ENCODE peak calls at places on chromosome X, in seven cellular contexts. W is HFF-Myc, D is MM.1S, C is mammary epithelial cell, S is endothelial cell of umbilical vein, J is A673, X is foreskin fibroblast. B is an unnamed sample.

GRCh38 chrX:43750248-43750676 is 94.2 kb downstream of the MAOA start:
- DNase-seq in X (peak; percentile 83), S (peak; percentile 57), D (peak; percentile 70), J (peak; percentile 82), C (peak; percentile 51), W (peak; percentile 6), B (peak; percentile 5)

GRCh38 chrX:129783176-129783776 is 3.5 kb downstream of the SASH3 start:
- DNase-seq in D (no peak), C (no peak), S (no peak), J (no peak), W (no peak), X (no peak), B (no peak)

GRCh38 chrX:148700021-148700420 is 199.6 kb downstream of the AFF2 start:
- DNase-seq in S (no peak), J (no peak), W (no peak), D (no peak), X (no peak), C (no peak), B (no peak)

GRCh38 chrX:120566817-120567216 is 6.1 kb upstream of the CUL4B start:
- DNase-seq in S (no peak), D (no peak), C (no peak), W (no peak), J (no peak), X (no peak), B (no peak)

GRCh38 chrX:102712967-102713677 is 874 bp downstream of the GPRASP2 start:
- DNase-seq in D (no peak), W (no peak), J (peak; percentile 59), S (peak; percentile 58), C (peak; percentile 40), X (peak; percentile 71), B (no peak)

GRCh38 chrX:2610246-2611170 is 80.6 kb upstream of the CD99 start:
- DNase-seq in W (no peak), X (peak; percentile 47), J (no peak), C (no peak), D (no peak), S (peak; percentile 59), B (no peak)

GRCh38 chrX:39693298-39693697 is 404.5 kb downstream of the BCOR start:
- DNase-seq in C (no peak), S (no peak), D (no peak), X (no peak), W (no peak), J (no peak), B (no peak)

GRCh38 chrX:125681058-125681457 is 361.4 kb downstream of the TEX13C start:
- DNase-seq in J (no peak), S (no peak), X (no peak), W (no peak), D (no peak), C (no peak), B (no peak)

GRCh38 chrX:45208121-45208856 is 7.6 kb upstream of the DIPK2B start:
- DNase-seq in D (no peak), X (no peak), S (peak; percentile 28), C (no peak), J (no peak), W (no peak), B (no peak)

GRCh38 chrX:38484607-38485498 is 76.5 kb upstream of the TSPAN7 start:
- DNase-seq in X (no peak), C (no peak), S (no peak), W (no peak), J (no peak), D (no peak), B (no peak)

GRCh38 chrX:65528705-65529340 is 5.8 kb downstream of the LAS1L start:
- DNase-seq in W (no peak), S (peak; percentile 19), D (peak; percentile 55), C (peak; percentile 8), X (peak; percentile 52), J (peak; percentile 50), B (no peak)

GRCh38 chrX:55867254-55867653 is 149.7 kb downstream of the RRAGB start:
- DNase-seq in W (no peak), S (no peak), J (no peak), D (peak; percentile 94), X (peak; percentile 4), C (peak; percentile 58), B (peak; percentile 61)

GRCh38 chrX:118974908-118975671 is 672 bp downstream of the LONRF3 start:
- DNase-seq in D (peak; percentile 53), J (peak; percentile 31), W (no peak), X (peak; percentile 37), C (no peak), S (peak; percentile 36), B (peak; percentile 30)

GRCh38 chrX:135484636-135485289 is 35.7 kb upstream of the INTS6L start:
- DNase-seq in X (peak; percentile 61), C (peak; percentile 19), W (no peak), J (peak; percentile 65), S (peak; percentile 46), D (peak; percentile 37), B (no peak)

GRCh38 chrX:113741744-113742143 is 842.1 kb upstream of the HTR2C start:
- DNase-seq in C (peak; percentile 8), D (peak; percentile 68), J (peak; percentile 19), W (no peak), X (no peak), S (peak; percentile 52), B (no peak)

GRCh38 chrX:70422886-70423336 is at the start of gene GDPD2:
- DNase-seq in X (peak; percentile 28), S (no peak), J (no peak), D (no peak), C (no peak), W (no peak), B (no peak)

GRCh38 chrX:133523094-133523493 is 107.8 kb upstream of the GPC4 start:
- DNase-seq in X (no peak), C (peak; percentile 72), S (no peak), W (no peak), J (no peak), D (no peak), B (no peak)

DNA sequence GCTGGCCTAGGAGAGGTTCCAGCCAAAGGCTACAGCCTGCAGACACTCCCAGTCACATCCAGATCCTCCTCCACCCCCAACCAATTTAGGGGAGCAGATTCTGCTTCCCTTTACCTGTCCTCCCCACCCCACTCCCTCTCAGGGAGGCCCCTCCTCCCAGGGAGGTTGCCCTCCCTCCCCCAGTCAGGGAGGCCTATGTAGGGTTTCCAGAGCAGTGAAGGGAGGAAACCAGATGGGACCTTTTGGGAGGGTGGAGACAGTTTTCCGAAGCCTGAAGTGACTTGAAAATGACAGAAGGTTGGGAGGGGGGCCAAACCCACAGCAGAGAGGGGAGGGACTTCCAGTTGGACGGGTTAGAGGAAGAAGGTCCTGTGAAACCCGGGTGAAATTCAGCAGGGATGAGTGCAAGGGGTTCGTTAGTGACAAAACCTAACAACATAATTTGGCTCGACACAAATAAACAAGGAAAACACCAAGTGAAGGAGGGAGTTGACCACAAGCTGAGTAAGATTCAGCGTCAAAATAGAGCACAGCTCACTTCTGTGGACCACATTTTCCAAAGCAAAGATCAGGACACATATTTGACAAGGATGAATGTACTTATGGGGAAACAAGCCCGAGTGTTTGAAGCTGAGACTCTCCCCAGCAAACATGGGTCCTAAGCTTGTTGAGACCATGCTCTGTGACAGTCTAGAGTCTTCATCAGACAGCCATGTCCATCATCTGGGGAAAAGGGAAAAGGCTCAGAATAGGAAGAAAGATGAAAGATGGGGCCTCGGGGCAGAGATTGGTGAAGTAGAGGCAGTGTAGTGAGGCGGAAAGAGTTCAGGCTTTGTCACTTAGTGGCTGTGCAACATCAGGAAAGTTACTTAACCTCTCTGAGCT is 46.4 kb downstream of the PRPS1 start:
- DNase-seq in W (no peak), D (peak; percentile 27), S (no peak), X (peak; percentile 83), C (peak; percentile 63), J (no peak), B (no peak)
- H3K4me3 ChIP-seq in W (peak overlapping the region; percentile 76), D (peak overlapping the region; percentile 26), S (no peak overlapping the region), X (no peak overlapping the region), C (no peak overlapping the region), J (no peak overlapping the region), B (no peak overlapping the region)

DNA sequence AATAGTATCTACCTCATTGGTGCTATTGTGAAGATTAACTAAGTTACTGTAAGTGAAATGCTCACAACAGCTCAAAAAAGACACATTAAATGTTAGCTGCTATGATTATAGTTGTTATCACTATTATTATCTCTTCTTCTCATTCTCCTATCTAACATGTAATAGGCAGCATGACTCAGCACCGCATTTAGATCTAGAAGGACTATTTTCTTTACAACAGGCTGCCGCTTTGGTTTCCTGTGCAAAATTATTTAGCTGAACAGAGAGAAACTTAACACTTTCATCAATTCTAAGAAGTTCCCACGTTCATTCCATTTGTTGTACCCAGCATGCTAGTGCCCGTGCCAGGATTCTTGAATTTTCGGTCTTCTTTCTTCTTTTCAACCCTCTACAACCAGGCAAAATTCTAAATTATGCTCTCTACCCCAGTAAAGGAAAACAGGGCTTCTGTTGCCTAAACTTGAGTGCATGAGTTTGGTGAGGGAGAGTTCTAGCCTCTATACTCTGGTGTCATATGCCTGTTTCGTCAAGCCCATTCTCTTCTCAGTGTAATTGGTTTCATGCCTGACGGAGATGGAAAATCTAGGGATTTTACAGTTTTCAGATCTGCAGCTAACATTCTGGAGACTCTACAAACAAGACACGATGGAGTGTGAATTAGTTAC is 378.9 kb downstream of the PPP1R2C start:
- DNase-seq in D (no peak), X (no peak), W (no peak), C (no peak), J (no peak), S (peak; percentile 1), B (no peak)
- H3K4me3 ChIP-seq in D (no peak overlapping the region), X (no peak overlapping the region), W (no peak overlapping the region), C (no peak overlapping the region), J (no peak overlapping the region), S (no peak overlapping the region), B (no peak overlapping the region)

DNA sequence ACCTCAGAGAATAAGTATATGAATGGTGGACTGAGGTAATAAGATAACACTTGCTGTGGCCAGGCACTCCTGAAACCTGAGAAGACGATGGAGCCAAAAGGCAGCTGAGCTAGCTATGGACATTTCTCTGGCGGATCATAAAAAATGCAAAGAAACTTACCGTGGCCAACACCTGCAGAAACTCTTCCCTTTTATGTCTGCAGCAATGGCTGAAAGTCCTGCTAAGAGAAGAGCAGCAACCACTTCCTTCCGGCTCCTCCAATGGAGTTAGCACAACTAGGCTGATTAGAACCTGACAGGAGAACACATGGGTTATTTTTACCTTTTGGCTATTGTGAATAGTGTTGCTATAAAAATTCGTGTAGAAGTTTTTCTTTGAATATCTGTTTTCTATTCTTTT is 76.0 kb upstream of the MAGEB16 start:
- DNase-seq in W (no peak), X (no peak), S (no peak), J (no peak), D (peak; percentile 38), C (no peak), B (no peak)
- H3K4me3 ChIP-seq in W (no peak overlapping the region), X (no peak overlapping the region), S (no peak overlapping the region), J (no peak overlapping the region), D (no peak overlapping the region), C (no peak overlapping the region), B (no peak overlapping the region)

GRCh38 chrX:103818844-103819243 is 13.2 kb downstream of the RAB9B start:
- DNase-seq in C (no peak), W (no peak), X (peak; percentile 12), D (no peak), S (no peak), J (no peak), B (no peak)

GRCh38 chrX:103811858-103812257 is 20.2 kb downstream of the RAB9B start:
- DNase-seq in W (no peak), C (no peak), D (no peak), X (peak; percentile 2), J (no peak), S (no peak), B (no peak)

DNA sequence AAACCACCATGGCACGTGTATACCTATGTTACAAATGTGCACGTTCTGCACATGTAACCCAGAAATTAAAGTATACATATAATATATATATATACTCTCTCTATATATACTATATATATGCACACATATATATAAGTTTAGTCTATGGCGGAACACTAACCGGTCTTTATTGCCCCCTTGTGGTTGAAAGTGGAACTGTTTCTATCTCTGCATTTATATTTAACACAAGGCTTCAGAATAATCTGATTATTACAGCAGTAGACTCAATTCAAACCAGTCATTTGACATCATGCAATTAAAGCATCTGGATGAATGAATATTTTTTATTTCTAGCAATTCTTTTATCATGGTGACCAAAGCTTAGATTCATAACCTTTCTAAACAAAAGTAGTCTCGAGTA is 14.6 kb downstream of the RAB9B start:
- DNase-seq in C (no peak), X (peak; percentile 60), S (peak; percentile 53), W (peak; percentile 25), J (peak; percentile 67), D (peak; percentile 67), B (no peak)
- H3K4me3 ChIP-seq in C (no peak overlapping the region), X (no peak overlapping the region), S (no peak overlapping the region), W (no peak overlapping the region), J (no peak overlapping the region), D (no peak overlapping the region), B (no peak overlapping the region)

B was measured in GM06990.